ENCODE peak calls at places on chromosomes 2 and 18, in five cellular contexts. Z is GM23338; P is stimulated activated CD8-positive, alpha-beta memory T cell treated with anti-CD3 and anti-CD28 coated beads, Interleukin-7, amount 100 ng/mL, for 1 hour; W is right lobe of liver; Q is fibroblast of mammary gland. R is an unnamed sample.

GRCh38 chr2:75100011-75100680 is 99.2 kb downstream of the TACR1 start:
- DNase-seq in P (no peak), W (no peak), Q (peak), Z (no peak), R (peak)

GRCh38 chr18:23658296-23658695 is 4.4 kb downstream of the ANKRD29 start:
- DNase-seq in Z (no peak), W (no peak), P (no peak), Q (peak), R (no peak)

GRCh38 chr2:174939046-174939445 is 66.1 kb downstream of the CHN1 start:
- DNase-seq in W (no peak), P (no peak), Z (no peak), Q (peak), R (peak)

GRCh38 chr2:236459393-236459792 is 110.2 kb upstream of the ACKR3 start:
- DNase-seq in Z (no peak), P (no peak), W (no peak), Q (no peak), R (no peak)

GRCh38 chr2:136765736-136766323 is 485 bp downstream of the THSD7B start:
- DNase-seq in W (no peak), P (no peak), Z (peak), Q (no peak), R (no peak)

GRCh38 chr2:208033701-208034502 is 8.6 kb upstream of the PLEKHM3 start:
- DNase-seq in Z (peak), P (no peak), Q (peak), W (peak), R (peak)

GRCh38 chr18:45374878-45375630 is 240.2 kb upstream of the SLC14A2 start:
- DNase-seq in Q (peak), P (no peak), W (no peak), Z (no peak), R (no peak)

GRCh38 chr2:109129356-109129920 is 433 bp downstream of the SH3RF3 start:
- DNase-seq in Z (peak), Q (peak), W (peak), P (no peak), R (peak)

GRCh38 chr18:906416-907170 is 1.9 kb downstream of the ADCYAP1 start:
- DNase-seq in Q (no peak), P (no peak), W (no peak), Z (peak), R (no peak)

GRCh38 chr2:202337133-202337532 is 39.0 kb upstream of the BMPR2 start:
- DNase-seq in W (no peak), Z (no peak), Q (no peak), P (no peak), R (no peak)

R was measured in A549.